ENCODE peak calls at places on chromosomes 16 and 17, in eight cellular contexts. One of them, this sample, is unnamed.

GRCh38 chr17:3865166-3865565 is 19.1 kb upstream of the NCBP3 start:
- DNase-seq in aorta: peak; percentile 76
- DNase-seq in kidney: no peak
- DNase-seq in upper lobe of right lung: peak; percentile 80
- DNase-seq in left ventricle myocardium inferior: no peak
- DNase-seq in body of pancreas: no peak
- DNase-seq in uterus: no peak
- DNase-seq in IMR-90: no peak
- DNase-seq in this sample: no peak

GRCh38 chr17:40091691-40092397 is 8.5 kb downstream of the NR1D1 start:
- DNase-seq in uterus: peak; percentile 57
- DNase-seq in IMR-90: no peak
- DNase-seq in left ventricle myocardium inferior: no peak
- DNase-seq in aorta: peak; percentile 60
- DNase-seq in kidney: peak; percentile 80
- DNase-seq in upper lobe of right lung: no peak
- DNase-seq in body of pancreas: no peak
- DNase-seq in this sample: no peak

GRCh38 chr16:90018297-90019200 is 707 bp downstream of the DBNDD1 start:
- DNase-seq in body of pancreas: peak; percentile 43
- DNase-seq in kidney: no peak
- DNase-seq in left ventricle myocardium inferior: no peak
- DNase-seq in aorta: no peak
- DNase-seq in uterus: no peak
- DNase-seq in upper lobe of right lung: no peak
- DNase-seq in IMR-90: no peak
- DNase-seq in this sample: no peak

GRCh38 chr17:57773557-57773956 is 28.5 kb upstream of the CCDC182 start:
- DNase-seq in body of pancreas: no peak
- DNase-seq in left ventricle myocardium inferior: no peak
- DNase-seq in uterus: no peak
- DNase-seq in aorta: no peak
- DNase-seq in IMR-90: no peak
- DNase-seq in kidney: no peak
- DNase-seq in upper lobe of right lung: no peak
- DNase-seq in this sample: no peak

GRCh38 chr16:361872-362701 is 8.3 kb downstream of the MRPL28 start:
- DNase-seq in IMR-90: peak; percentile 61
- DNase-seq in uterus: no peak
- DNase-seq in upper lobe of right lung: peak; percentile 89
- DNase-seq in aorta: peak; percentile 78
- DNase-seq in body of pancreas: peak; percentile 83
- DNase-seq in kidney: peak; percentile 91
- DNase-seq in left ventricle myocardium inferior: peak; percentile 63
- DNase-seq in this sample: no peak

GRCh38 chr16:15457958-15458357 is 23.6 kb downstream of the BMERB1 start:
- DNase-seq in left ventricle myocardium inferior: no peak
- DNase-seq in body of pancreas: no peak
- DNase-seq in IMR-90: no peak
- DNase-seq in upper lobe of right lung: no peak
- DNase-seq in uterus: no peak
- DNase-seq in aorta: no peak
- DNase-seq in kidney: no peak
- DNase-seq in this sample: no peak

GRCh38 chr17:530851-531250 is 178.2 kb upstream of the RPH3AL start:
- DNase-seq in kidney: no peak
- DNase-seq in uterus: no peak
- DNase-seq in upper lobe of right lung: no peak
- DNase-seq in left ventricle myocardium inferior: no peak
- DNase-seq in aorta: no peak
- DNase-seq in IMR-90: no peak
- DNase-seq in body of pancreas: no peak
- DNase-seq in this sample: no peak

GRCh38 chr17:60832206-60832605 is 154.6 kb downstream of the BCAS3 start:
- DNase-seq in body of pancreas: no peak
- DNase-seq in aorta: no peak
- DNase-seq in kidney: no peak
- DNase-seq in left ventricle myocardium inferior: no peak
- DNase-seq in uterus: no peak
- DNase-seq in IMR-90: no peak
- DNase-seq in upper lobe of right lung: no peak
- DNase-seq in this sample: no peak

GRCh38 chr17:71180801-71181385 is 939.9 kb upstream of the SOX9 start:
- DNase-seq in aorta: no peak
- DNase-seq in left ventricle myocardium inferior: no peak
- DNase-seq in kidney: no peak
- DNase-seq in IMR-90: peak; percentile 52
- DNase-seq in uterus: no peak
- DNase-seq in body of pancreas: peak; percentile 48
- DNase-seq in upper lobe of right lung: no peak
- DNase-seq in this sample: no peak

GRCh38 chr16:67447508-67448076 is 16.7 kb downstream of the HSD11B2 start:
- DNase-seq in upper lobe of right lung: no peak
- DNase-seq in uterus: peak; percentile 54
- DNase-seq in IMR-90: peak; percentile 42
- DNase-seq in aorta: no peak
- DNase-seq in body of pancreas: peak; percentile 73
- DNase-seq in kidney: no peak
- DNase-seq in left ventricle myocardium inferior: peak; percentile 60
- DNase-seq in this sample: no peak

GRCh38 chr16:11492808-11493530 is 93.8 kb downstream of the LITAF start:
- DNase-seq in kidney: no peak
- DNase-seq in IMR-90: no peak
- DNase-seq in body of pancreas: no peak
- DNase-seq in left ventricle myocardium inferior: no peak
- DNase-seq in upper lobe of right lung: no peak
- DNase-seq in uterus: no peak
- DNase-seq in aorta: no peak
- DNase-seq in this sample: no peak

GRCh38 chr17:33560165-33560564 is 267.1 kb upstream of the ASIC2 start:
- DNase-seq in upper lobe of right lung: no peak
- DNase-seq in aorta: no peak
- DNase-seq in kidney: no peak
- DNase-seq in left ventricle myocardium inferior: no peak
- DNase-seq in IMR-90: peak; percentile 24
- DNase-seq in uterus: no peak
- DNase-seq in body of pancreas: no peak
- DNase-seq in this sample: no peak

GRCh38 chr16:84735846-84736586 is 36.2 kb downstream of the USP10 start:
- DNase-seq in body of pancreas: peak; percentile 49
- DNase-seq in upper lobe of right lung: no peak
- DNase-seq in aorta: no peak
- DNase-seq in IMR-90: no peak
- DNase-seq in kidney: no peak
- DNase-seq in uterus: no peak
- DNase-seq in left ventricle myocardium inferior: no peak
- DNase-seq in this sample: no peak
- H3K36me3 ChIP-seq in body of pancreas: no peaks in the 10 kb centered on the region
- H3K36me3 ChIP-seq in upper lobe of right lung: peaks cover 11% of the 10 kb centered on the region
- H3K36me3 ChIP-seq in aorta: no peaks in the 10 kb centered on the region
- H3K36me3 ChIP-seq in IMR-90: no peaks in the 10 kb centered on the region
- H3K36me3 ChIP-seq in kidney: no peaks in the 10 kb centered on the region
- H3K36me3 ChIP-seq in uterus: no peaks in the 10 kb centered on the region
- H3K36me3 ChIP-seq in left ventricle myocardium inferior: peaks cover 9% of the 10 kb centered on the region
- H3K36me3 ChIP-seq in this sample: peaks cover 43% of the 10 kb centered on the region

DNA sequence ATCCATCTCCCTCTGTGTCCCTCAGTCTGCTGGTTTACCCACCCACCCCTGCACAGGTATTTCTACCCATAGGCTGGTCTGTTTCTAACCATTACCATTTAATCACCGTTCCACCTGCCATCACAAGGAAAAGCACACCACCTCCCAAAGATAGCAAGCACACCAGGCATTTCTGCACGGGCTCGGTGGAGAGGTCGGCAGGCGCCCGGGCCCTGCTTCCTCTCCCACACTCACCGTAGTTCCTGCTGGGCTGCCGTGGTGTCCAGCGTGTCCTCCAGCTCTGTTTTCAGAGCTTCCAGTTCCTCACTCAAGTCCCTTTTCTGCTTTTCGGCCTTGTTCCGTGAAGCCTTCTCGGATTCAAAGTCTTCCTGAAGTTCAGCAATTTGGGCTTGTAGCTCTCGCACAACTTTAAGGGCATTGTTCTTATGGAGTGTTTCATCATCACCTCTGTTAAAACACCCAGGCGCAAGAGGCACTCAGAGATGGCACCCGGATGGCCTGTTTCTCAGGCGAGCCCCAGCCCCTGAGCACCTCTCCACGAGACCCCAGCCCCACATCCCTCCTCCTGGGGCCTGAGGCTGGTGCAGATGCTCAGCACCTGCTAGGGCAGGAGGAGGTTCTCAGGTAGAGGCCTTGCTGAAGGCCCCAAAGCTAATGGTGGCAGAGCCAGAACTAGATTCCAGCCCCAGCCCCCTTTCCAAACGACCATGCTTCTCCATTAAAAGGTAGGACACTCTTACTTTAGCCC is 69.0 kb downstream of the NDEL1 start:
- DNase-seq in IMR-90: no peak
- DNase-seq in kidney: no peak
- DNase-seq in uterus: no peak
- DNase-seq in aorta: peak; percentile 26
- DNase-seq in upper lobe of right lung: peak; percentile 9
- DNase-seq in left ventricle myocardium inferior: no peak
- DNase-seq in body of pancreas: no peak
- DNase-seq in this sample: no peak
- H3K36me3 ChIP-seq in IMR-90: peaks cover 69% of the 10 kb centered on the region
- H3K36me3 ChIP-seq in kidney: peaks cover 52% of the 10 kb centered on the region
- H3K36me3 ChIP-seq in uterus: no peaks in the 10 kb centered on the region
- H3K36me3 ChIP-seq in aorta: peaks cover 12% of the 10 kb centered on the region
- H3K36me3 ChIP-seq in upper lobe of right lung: peaks cover 61% of the 10 kb centered on the region
- H3K36me3 ChIP-seq in left ventricle myocardium inferior: peaks cover 65% of the 10 kb centered on the region
- H3K36me3 ChIP-seq in body of pancreas: peaks cover 5% of the 10 kb centered on the region
- H3K36me3 ChIP-seq in this sample: peaks cover 54% of the 10 kb centered on the region

GRCh38 chr17:82599674-82600661 is 48.3 kb downstream of the WDR45B start:
- DNase-seq in body of pancreas: no peak
- DNase-seq in aorta: no peak
- DNase-seq in left ventricle myocardium inferior: no peak
- DNase-seq in kidney: peak; percentile 63
- DNase-seq in uterus: no peak
- DNase-seq in IMR-90: no peak
- DNase-seq in upper lobe of right lung: no peak
- DNase-seq in this sample: no peak

GRCh38 chr17:82602487-82602886 is 45.8 kb downstream of the WDR45B start:
- DNase-seq in uterus: no peak
- DNase-seq in left ventricle myocardium inferior: no peak
- DNase-seq in upper lobe of right lung: no peak
- DNase-seq in IMR-90: no peak
- DNase-seq in body of pancreas: no peak
- DNase-seq in kidney: no peak
- DNase-seq in aorta: no peak
- DNase-seq in this sample: no peak

GRCh38 chr17:82602986-82603385 is 45.3 kb downstream of the WDR45B start:
- DNase-seq in uterus: no peak
- DNase-seq in body of pancreas: no peak
- DNase-seq in upper lobe of right lung: no peak
- DNase-seq in left ventricle myocardium inferior: no peak
- DNase-seq in kidney: no peak
- DNase-seq in IMR-90: peak; percentile 44
- DNase-seq in aorta: no peak
- DNase-seq in this sample: no peak

GRCh38 chr17:82601447-82602000 is 46.7 kb downstream of the WDR45B start:
- DNase-seq in uterus: no peak
- DNase-seq in body of pancreas: no peak
- DNase-seq in IMR-90: no peak
- DNase-seq in kidney: no peak
- DNase-seq in left ventricle myocardium inferior: no peak
- DNase-seq in upper lobe of right lung: no peak
- DNase-seq in aorta: no peak
- DNase-seq in this sample: no peak

DNA sequence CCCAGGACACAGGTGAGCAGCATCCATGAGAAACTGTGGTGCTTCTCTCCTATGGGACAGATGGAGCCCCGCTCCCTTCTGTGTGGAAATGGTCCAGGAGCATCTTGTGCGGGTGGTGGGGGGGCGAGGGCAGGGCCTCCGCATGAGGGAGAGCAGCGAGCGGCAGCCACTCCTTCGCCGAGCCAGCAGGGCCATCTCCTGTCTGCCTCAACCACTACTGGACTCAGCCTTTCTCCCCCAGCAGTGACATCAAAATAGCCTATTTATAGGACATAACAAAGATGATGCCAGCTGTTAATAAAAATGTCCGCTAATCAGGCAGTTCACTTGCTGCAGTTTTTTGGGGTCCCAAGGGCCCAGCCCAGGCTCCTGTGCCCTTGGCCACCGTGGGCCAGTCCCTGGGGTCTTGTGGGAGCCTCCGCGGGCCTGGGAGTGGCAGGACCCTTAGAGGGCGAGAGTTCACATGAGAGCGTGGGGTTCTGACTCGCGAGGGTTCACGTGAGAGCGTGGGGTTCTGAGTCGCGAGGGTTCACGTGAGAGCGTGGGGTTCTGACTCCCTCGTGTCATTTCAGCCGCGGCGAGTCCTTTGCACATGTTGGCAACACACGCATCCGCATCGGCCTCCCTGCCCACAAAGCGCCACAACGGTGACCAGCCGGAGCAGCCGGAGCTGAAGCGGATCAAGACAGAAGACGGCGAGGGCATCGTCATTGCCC is 47.4 kb downstream of the WDR45B start:
- DNase-seq in kidney: no peak
- DNase-seq in uterus: no peak
- DNase-seq in upper lobe of right lung: no peak
- DNase-seq in IMR-90: no peak
- DNase-seq in aorta: no peak
- DNase-seq in body of pancreas: no peak
- DNase-seq in left ventricle myocardium inferior: no peak
- DNase-seq in this sample: no peak
- H3K36me3 ChIP-seq in kidney: peaks cover 18% of the 10 kb centered on the region
- H3K36me3 ChIP-seq in uterus: no peaks in the 10 kb centered on the region
- H3K36me3 ChIP-seq in upper lobe of right lung: peaks cover 67% of the 10 kb centered on the region
- H3K36me3 ChIP-seq in IMR-90: peaks cover 79% of the 10 kb centered on the region
- H3K36me3 ChIP-seq in aorta: no peaks in the 10 kb centered on the region
- H3K36me3 ChIP-seq in body of pancreas: peaks cover 18% of the 10 kb centered on the region
- H3K36me3 ChIP-seq in left ventricle myocardium inferior: peaks cover 62% of the 10 kb centered on the region
- H3K36me3 ChIP-seq in this sample: peaks cover 90% of the 10 kb centered on the region

DNA sequence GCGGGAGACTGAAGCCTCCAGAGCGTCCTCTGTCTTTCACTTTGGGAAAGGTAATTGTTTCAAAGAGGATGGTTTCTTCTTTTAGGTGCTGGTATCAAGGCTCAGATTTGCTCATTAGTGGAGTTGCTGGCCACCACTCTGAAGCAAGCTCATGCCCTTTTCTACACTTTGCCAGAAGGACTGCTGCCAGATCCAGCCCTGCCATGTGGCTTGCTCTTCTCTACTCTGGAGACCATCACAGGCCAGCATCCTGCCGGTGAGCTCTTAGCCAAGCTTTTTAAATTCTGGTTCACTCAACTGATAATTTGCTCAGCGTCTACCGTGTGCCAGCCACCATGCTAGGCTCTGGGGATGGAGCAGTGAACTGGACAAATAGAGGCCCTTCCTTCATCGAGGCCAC is 4.3 kb downstream of the COG1 start:
- DNase-seq in upper lobe of right lung: no peak
- DNase-seq in uterus: no peak
- DNase-seq in kidney: no peak
- DNase-seq in aorta: no peak
- DNase-seq in IMR-90: no peak
- DNase-seq in left ventricle myocardium inferior: no peak
- DNase-seq in body of pancreas: no peak
- DNase-seq in this sample: no peak
- H3K36me3 ChIP-seq in upper lobe of right lung: peaks cover 58% of the 10 kb centered on the region
- H3K36me3 ChIP-seq in uterus: no peaks in the 10 kb centered on the region
- H3K36me3 ChIP-seq in kidney: peaks cover 51% of the 10 kb centered on the region
- H3K36me3 ChIP-seq in aorta: peaks cover 11% of the 10 kb centered on the region
- H3K36me3 ChIP-seq in IMR-90: peaks cover 58% of the 10 kb centered on the region
- H3K36me3 ChIP-seq in left ventricle myocardium inferior: peaks cover 58% of the 10 kb centered on the region
- H3K36me3 ChIP-seq in body of pancreas: peaks cover 32% of the 10 kb centered on the region
- H3K36me3 ChIP-seq in this sample: peaks cover 76% of the 10 kb centered on the region

GRCh38 chr17:77490361-77491183 is 349.8 kb downstream of the SEC14L1 start:
- DNase-seq in kidney: peak; percentile 77
- DNase-seq in IMR-90: no peak
- DNase-seq in left ventricle myocardium inferior: peak; percentile 16
- DNase-seq in uterus: peak; percentile 22
- DNase-seq in upper lobe of right lung: peak; percentile 63
- DNase-seq in aorta: peak; percentile 38
- DNase-seq in body of pancreas: no peak
- DNase-seq in this sample: peak; percentile 65
- H3K36me3 ChIP-seq in kidney: peaks cover 26% of the 10 kb centered on the region
- H3K36me3 ChIP-seq in IMR-90: peaks cover 85% of the 10 kb centered on the region
- H3K36me3 ChIP-seq in left ventricle myocardium inferior: peaks cover 52% of the 10 kb centered on the region
- H3K36me3 ChIP-seq in uterus: no peaks in the 10 kb centered on the region
- H3K36me3 ChIP-seq in upper lobe of right lung: peaks cover 69% of the 10 kb centered on the region
- H3K36me3 ChIP-seq in aorta: no peaks in the 10 kb centered on the region
- H3K36me3 ChIP-seq in body of pancreas: peaks cover 9% of the 10 kb centered on the region
- H3K36me3 ChIP-seq in this sample: peaks cover 74% of the 10 kb centered on the region

This sample was measured in RWPE2.